ENCODE peak calls at places on chromosomes 3 and 15, in eight cellular contexts. R, Y, U, I, Z, T, M and K are unnamed samples.

GRCh38 chr3:48715179-48715800 is 1.7 kb downstream of the IP6K2 start:
- DNase-seq in I (peak; percentile 81), T (no peak), R (peak; percentile 23), M (no peak), Z (peak; percentile 47), U (peak; percentile 52), Y (no peak), K (peak; percentile 88)

GRCh38 chr3:100316656-100317069 is 17.9 kb upstream of the NIT2 start:
- DNase-seq in I (peak; percentile 36), U (peak; percentile 45), R (peak; percentile 77), Z (peak; percentile 77), T (peak; percentile 46), M (peak; percentile 64), Y (peak; percentile 64), K (peak; percentile 76)

GRCh38 chr3:14689247-14689980 is 14.5 kb downstream of the C3orf20 start:
- DNase-seq in Z (no peak), R (no peak), I (no peak), U (no peak), Y (peak; percentile 27), M (no peak), T (no peak), K (no peak)

GRCh38 chr15:32112101-32112500 is 81.8 kb downstream of the CHRNA7 start:
- DNase-seq in Z (no peak), Y (no peak), R (no peak), I (no peak), M (no peak), T (no peak), U (no peak), K (no peak)

GRCh38 chr3:156751461-156752025 is 74.6 kb upstream of the LEKR1 start:
- DNase-seq in Y (no peak), I (peak; percentile 90), U (peak; percentile 47), Z (peak; percentile 87), M (no peak), T (no peak), R (no peak), K (peak; percentile 98)

GRCh38 chr3:143328459-143328858 is 208.9 kb downstream of the CHST2 start:
- DNase-seq in Y (no peak), Z (peak; percentile 8), U (no peak), M (no peak), T (no peak), R (no peak), I (no peak), K (no peak)

GRCh38 chr3:46538803-46539442 is 27.2 kb downstream of the LRRC2 start:
- DNase-seq in I (no peak), R (peak; percentile 71), T (no peak), Y (peak; percentile 99), M (peak; percentile 97), U (no peak), Z (no peak), K (peak; percentile 94)

GRCh38 chr3:99114565-99115291 is 213.2 kb upstream of the DCBLD2 start:
- DNase-seq in T (peak; percentile 49), U (peak; percentile 0), R (peak; percentile 72), Z (peak; percentile 78), Y (peak; percentile 3), M (no peak), I (peak; percentile 75), K (peak; percentile 71)

GRCh38 chr3:69392850-69393249 is 7.0 kb upstream of the FRMD4B start:
- DNase-seq in U (no peak), T (no peak), Y (no peak), Z (peak; percentile 30), I (no peak), R (no peak), M (no peak), K (no peak)

GRCh38 chr3:123305192-123305591 is 103.4 kb downstream of the SEC22A start:
- DNase-seq in T (no peak), I (no peak), M (no peak), U (no peak), R (no peak), Y (no peak), Z (no peak), K (no peak)

GRCh38 chr15:41284425-41285177 is 47.8 kb downstream of the OIP5 start:
- DNase-seq in I (peak; percentile 21), R (peak; percentile 36), Z (peak; percentile 18), T (no peak), U (peak; percentile 40), M (peak; percentile 10), Y (peak; percentile 54), K (peak; percentile 61)

GRCh38 chr3:185444329-185444728 is 54.5 kb downstream of the TMEM41A start:
- DNase-seq in T (no peak), U (no peak), R (no peak), Y (no peak), I (no peak), M (no peak), Z (no peak), K (no peak)

GRCh38 chr15:67419705-67420104 is 101.2 kb upstream of the C15orf61 start:
- DNase-seq in T (no peak), I (no peak), Z (no peak), Y (no peak), M (no peak), U (no peak), R (no peak), K (no peak)

GRCh38 chr3:160851629-160852210 is 95.7 kb downstream of the PPM1L start:
- DNase-seq in T (no peak), R (no peak), I (no peak), Z (peak; percentile 35), Y (no peak), M (no peak), U (no peak), K (no peak)

GRCh38 chr3:120798346-120798745 is 55.8 kb downstream of the GTF2E1 start:
- DNase-seq in Z (no peak), R (peak; percentile 27), Y (no peak), T (no peak), U (no peak), M (no peak), I (no peak), K (peak; percentile 30)

GRCh38 chr15:75822685-75823278 is 20.5 kb upstream of the UBE2Q2 start:
- DNase-seq in U (no peak), Z (no peak), I (no peak), Y (no peak), T (no peak), M (no peak), R (no peak), K (no peak)

GRCh38 chr3:170178631-170179030 is 2.9 kb downstream of the PHC3 start:
- DNase-seq in Z (no peak), Y (peak; percentile 38), R (no peak), U (no peak), M (peak; percentile 40), I (no peak), T (no peak), K (no peak)

GRCh38 chr15:69164807-69165636 is 4.6 kb downstream of the GLCE start:
- DNase-seq in R (peak; percentile 50), U (no peak), Y (no peak), Z (no peak), M (no peak), I (no peak), T (no peak), K (peak; percentile 44)

GRCh38 chr3:49161808-49162530 is 4.2 kb downstream of the CCDC71 start:
- DNase-seq in M (no peak), T (no peak), I (no peak), Y (no peak), R (no peak), U (no peak), Z (no peak), K (no peak)

GRCh38 chr15:74261041-74261440 is 24.9 kb downstream of the CCDC33 start:
- DNase-seq in R (no peak), M (no peak), I (no peak), T (no peak), Z (no peak), U (no peak), Y (no peak), K (no peak)

DNA sequence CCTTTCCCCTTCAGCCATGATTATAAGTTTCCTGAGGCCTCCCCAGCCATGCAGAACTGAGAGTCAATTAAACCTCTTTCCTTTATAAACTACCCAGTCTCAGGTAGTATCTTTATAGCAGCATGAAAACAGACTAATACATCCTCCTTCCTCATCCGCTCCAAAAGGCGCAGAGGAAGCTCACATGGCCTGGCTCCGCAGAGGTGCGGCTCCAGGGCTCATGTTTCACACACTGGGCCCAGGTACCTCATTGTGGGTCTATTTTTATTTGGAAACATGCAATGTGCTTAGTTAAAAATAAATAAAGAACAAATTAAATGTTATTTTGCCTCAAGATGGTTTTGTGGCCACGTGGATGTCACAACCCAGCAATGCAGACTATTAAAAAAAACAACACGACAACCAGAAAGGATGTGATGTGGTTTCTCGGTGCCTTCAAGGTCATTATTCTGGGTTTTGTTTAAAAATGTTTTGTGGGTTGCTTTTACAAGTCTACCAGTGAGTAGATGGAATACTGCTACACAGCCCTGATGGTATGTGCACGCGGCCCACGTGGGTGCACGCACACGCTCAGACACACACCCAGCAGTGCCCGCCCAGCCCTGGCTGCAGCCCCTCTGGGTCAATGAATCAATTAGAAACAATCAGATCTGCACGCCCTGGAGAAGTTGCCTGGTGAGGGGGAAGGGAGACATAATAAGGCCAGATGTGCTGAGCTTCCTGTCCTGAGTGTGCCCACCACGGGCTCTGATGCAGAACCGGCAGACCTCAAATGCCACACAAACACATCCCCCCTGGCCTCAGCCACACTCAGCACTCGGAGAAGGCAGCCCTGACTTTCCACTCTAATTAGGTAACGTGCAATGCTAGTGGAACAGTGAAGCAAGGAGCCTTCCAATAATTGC is 140.1 kb downstream of the ADAMTS17 start:
- DNase-seq in R (no peak), Z (no peak), I (no peak), M (no peak), T (no peak), U (peak; percentile 87), Y (peak; percentile 83), K (no peak)
- TF ChIP-seq EZH2phosphoT487 in R (no peak), Z (no peak), I (no peak), M (no peak), T (no peak), U (no peak), Y (no peak), K (no peak)

DNA sequence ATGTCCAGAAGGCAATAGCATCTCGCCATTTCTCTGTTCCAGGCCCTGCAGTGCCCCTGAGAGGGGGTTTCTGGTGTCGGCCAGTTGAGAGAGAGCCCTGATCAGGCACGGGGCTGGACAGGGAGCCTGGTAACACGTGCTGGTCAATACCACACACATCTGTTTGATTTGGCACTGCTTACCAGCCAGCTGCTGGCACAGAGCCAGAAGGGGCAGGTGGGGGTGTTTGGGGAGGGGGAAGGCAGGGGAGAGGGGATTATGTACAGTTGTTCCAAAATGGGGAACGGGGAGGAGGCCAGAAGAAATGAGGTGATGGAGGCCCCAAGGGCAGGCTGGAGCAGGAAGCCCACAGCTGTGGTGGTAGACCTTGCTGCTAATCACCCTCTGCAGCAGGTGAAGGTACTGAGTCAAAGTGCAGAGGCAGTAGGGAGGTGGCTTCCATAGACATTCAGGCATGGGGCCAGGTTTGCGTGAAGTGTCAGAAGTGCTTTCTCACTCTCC is 153.5 kb upstream of the LPP start:
- DNase-seq in I (no peak), Z (no peak), T (no peak), Y (peak; percentile 82), U (no peak), M (no peak), R (no peak), K (no peak)
- H3K4me1 ChIP-seq in I (peaks cover 30% of the 10 kb centered on the region), Z (peaks cover 36% of the 10 kb centered on the region), T (no peaks in the 10 kb centered on the region), Y (peaks cover 83% of the 10 kb centered on the region), U (no peaks in the 10 kb centered on the region), M (no peaks in the 10 kb centered on the region), R (peaks cover 24% of the 10 kb centered on the region), K (peaks cover 15% of the 10 kb centered on the region)

GRCh38 chr3:19149388-19149787 is 1.1 kb downstream of the KCNH8 start:
- DNase-seq in M (peak; percentile 60), T (no peak), U (no peak), R (peak; percentile 28), Y (peak; percentile 44), I (peak; percentile 73), Z (peak; percentile 91), K (peak; percentile 29)
- TF ChIP-seq EZH2phosphoT487 in M (no peak), T (no peak), U (no peak), R (no peak), Y (no peak), I (no peak), Z (no peak), K (no peak)

GRCh38 chr15:90483012-90483307 is 46.8 kb upstream of the CRTC3 start:
- DNase-seq in M (no peak), Y (no peak), I (no peak), Z (no peak), T (no peak), U (no peak), R (no peak), K (no peak)
- H3K4me1 ChIP-seq in M (no peaks in the 10 kb centered on the region), Y (peaks cover 21% of the 10 kb centered on the region), I (no peaks in the 10 kb centered on the region), Z (no peaks in the 10 kb centered on the region), T (peaks cover 26% of the 10 kb centered on the region), U (no peaks in the 10 kb centered on the region), R (peaks cover 27% of the 10 kb centered on the region), K (no peaks in the 10 kb centered on the region)